ENCODE peak calls at places on chromosomes 7 and 10, in four cellular contexts. L is cardiac muscle cell, I is WERI-Rb-1, M is hepatocyte. X is an unnamed sample. For H3K27me3, the result is how much of the 10 kb centered on the place peaks cover.

GRCh38 chr7:56199639-56200038 is 83.4 kb upstream of the NUPR2 start:
- DNase-seq in L (no peak), I (no peak), M (no peak), X (no peak)

GRCh38 chr7:97179454-97180104 is 62.1 kb downstream of the SDHAF3 start:
- DNase-seq in L (peak), I (peak), M (peak), X (peak)

GRCh38 chr10:60426425-60426824 is 36.8 kb upstream of the ANK3 start:
- DNase-seq in L (peak), I (no peak), M (no peak), X (no peak)

GRCh38 chr10:112953075-112953501 is 3.0 kb downstream of the TCF7L2 start:
- DNase-seq in L (peak), I (no peak), M (peak), X (peak)

GRCh38 chr10:97499561-97500296 is 1.0 kb downstream of the UBTD1 start:
- DNase-seq in L (peak), I (no peak), M (no peak), X (no peak)

GRCh38 chr10:27143686-27144085 is 10.5 kb downstream of the YME1L1 start:
- DNase-seq in L (no peak), I (no peak), M (no peak), X (no peak)

GRCh38 chr7:119640326-119640725 is 632.6 kb upstream of the KCND2 start:
- DNase-seq in L (no peak), I (no peak), M (no peak), X (no peak)

GRCh38 chr10:74083304-74083703 is 67.3 kb downstream of the AP3M1 start:
- DNase-seq in L (no peak), I (no peak), M (no peak), X (no peak)

GRCh38 chr7:156474241-156474743 is 166.3 kb upstream of the RNF32 start:
- DNase-seq in L (no peak), I (no peak), M (peak), X (no peak)

GRCh38 chr10:78223088-78223487 is 189.4 kb downstream of the RPS24 start:
- DNase-seq in L (no peak), I (no peak), M (no peak), X (no peak)

GRCh38 chr10:78224602-78225001 is 190.9 kb downstream of the RPS24 start:
- DNase-seq in L (peak), I (no peak), M (no peak), X (no peak)

GRCh38 chr10:78222096-78222790 is 188.6 kb downstream of the RPS24 start:
- DNase-seq in L (no peak), I (no peak), M (no peak), X (no peak)

GRCh38 chr10:78229950-78230675 is 196.4 kb downstream of the RPS24 start:
- DNase-seq in L (no peak), I (no peak), M (no peak), X (no peak)

DNA sequence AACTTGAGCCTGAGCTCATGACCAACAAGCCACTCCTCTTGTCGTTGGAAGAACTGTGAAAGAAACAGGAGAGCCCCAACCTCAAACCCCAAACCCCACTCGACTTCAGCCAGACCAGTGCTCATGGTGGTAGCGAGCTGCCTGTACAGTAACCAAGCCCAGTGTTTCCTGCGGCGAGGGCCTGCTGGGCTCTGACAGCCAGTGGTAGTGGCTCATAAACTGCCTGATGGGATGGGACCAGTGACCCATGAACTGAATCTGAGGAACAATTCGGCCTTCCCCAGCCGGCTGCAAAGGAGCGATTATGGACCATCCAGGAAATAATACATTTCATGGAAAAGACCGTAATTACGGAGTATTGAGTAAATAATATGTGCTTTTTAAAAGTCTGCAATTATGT is 191.9 kb downstream of the RPS24 start:
- DNase-seq in L (no peak), I (no peak), M (no peak), X (no peak)
- H3K27me3 ChIP-seq in L (under half), I (under half), M (under half), X (under half)

GRCh38 chr10:59322131-59322530 is 40.2 kb downstream of the FAM13C start:
- DNase-seq in L (no peak), I (no peak), M (peak), X (no peak)
- H3K4me3 ChIP-seq in L (no peak), I (no peak), M (no peak), X (no peak)

DNA sequence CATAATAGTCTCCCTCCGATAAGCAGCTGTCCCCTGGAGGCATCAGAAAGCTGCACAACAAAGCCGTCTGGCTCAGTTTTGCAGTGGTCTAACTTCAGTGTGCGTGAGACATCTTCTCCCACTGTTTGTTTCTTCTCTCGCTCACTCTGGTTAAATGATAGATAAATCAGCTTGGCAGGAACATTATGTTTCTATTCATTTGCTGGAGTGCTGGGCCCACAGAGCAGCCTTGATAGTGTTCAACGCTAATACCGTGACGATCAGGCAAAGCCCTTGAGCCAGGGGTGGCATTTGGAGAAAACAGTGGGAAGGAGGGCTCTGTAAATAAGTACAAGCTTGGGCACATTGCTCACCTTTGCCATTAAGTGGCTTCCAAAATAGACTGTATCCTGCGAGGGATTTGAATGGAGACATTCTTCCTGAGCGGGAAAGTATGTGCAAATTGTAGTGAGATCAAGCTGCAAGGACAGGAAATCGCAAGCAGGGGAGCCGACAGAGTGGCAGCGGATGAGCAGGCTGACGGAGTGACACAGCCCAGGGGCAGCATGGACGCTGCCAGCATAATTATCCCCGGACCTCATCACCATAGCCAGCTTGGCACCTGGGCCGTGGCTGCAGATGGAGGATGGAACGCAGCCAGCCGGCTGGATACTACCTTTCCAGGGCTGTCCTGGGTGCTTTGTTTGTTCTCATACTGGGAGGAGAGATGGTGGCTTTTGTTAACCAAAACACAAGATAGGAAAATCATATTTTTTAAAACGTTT is 256.8 kb upstream of the FZD8 start:
- DNase-seq in L (no peak), I (peak), M (no peak), X (no peak)
- H3K27me3 ChIP-seq in L (under half), I (under half), M (under half), X (under half)

DNA sequence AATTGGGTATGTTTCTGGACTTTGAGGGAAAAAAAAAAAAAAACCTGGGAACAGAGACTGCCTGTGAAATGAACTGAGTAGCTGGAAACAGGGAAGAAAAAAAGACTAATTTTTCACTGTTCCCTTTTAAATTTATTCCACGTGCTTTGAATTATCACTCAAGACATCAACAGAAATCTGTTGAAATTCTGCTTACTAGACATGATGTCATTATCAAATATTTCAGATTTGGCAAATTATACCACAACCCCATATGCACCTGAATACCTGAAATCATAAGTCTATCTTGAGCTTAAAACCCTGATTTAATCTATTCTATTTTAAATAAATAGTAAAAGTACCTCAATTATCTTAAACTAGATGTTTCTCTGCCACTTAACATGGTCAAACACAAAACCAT is 5.0 kb upstream of the REEP3 start:
- DNase-seq in L (no peak), I (no peak), M (no peak), X (no peak)
- H3K4me3 ChIP-seq in L (no peak), I (no peak), M (no peak), X (no peak)

GRCh38 chr10:75083972-75084833 is 27.3 kb upstream of the SAMD8 start:
- DNase-seq in L (peak), I (no peak), M (no peak), X (peak)
- H3K27me3 ChIP-seq in L (half or more), I (under half), M (under half), X (under half)

GRCh38 chr10:101062231-101063161 is 707 bp downstream of the KAZALD1 start:
- DNase-seq in L (peak), I (no peak), M (peak), X (peak)
- H3K4me3 ChIP-seq in L (peak), I (no peak), M (peak), X (peak)

DNA sequence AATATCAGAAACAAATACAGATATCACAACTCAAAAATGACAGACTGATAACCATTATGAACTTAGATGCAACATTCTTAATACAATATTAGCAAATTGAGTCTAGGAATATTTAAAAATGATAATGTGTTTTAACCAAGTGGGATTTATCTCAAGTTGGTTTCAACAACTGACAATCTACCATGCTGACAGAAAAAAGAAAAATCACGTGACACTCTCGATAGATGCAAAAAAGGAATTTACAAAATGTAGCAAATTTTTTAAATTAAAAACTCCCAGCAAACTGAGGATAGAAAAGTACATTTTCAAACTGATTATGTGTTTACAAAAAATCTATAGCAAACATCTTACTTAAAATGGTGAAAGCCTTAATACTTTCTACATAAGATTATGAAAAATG is 177.4 kb downstream of the MALRD1 start:
- DNase-seq in L (no peak), I (no peak), M (no peak), X (no peak)
- H3K27me3 ChIP-seq in L (under half), I (under half), M (under half), X (under half)

GRCh38 chr10:103395754-103396066 is 565 bp downstream of the ATP5MK start:
- DNase-seq in L (peak), I (no peak), M (peak), X (no peak)

GRCh38 chr10:103396067-103396788 is at the start of the genes ATP5MK and PDCD11:
- DNase-seq in L (peak), I (peak), M (peak), X (peak)

GRCh38 chr10:103394180-103394579 is 2.1 kb downstream of the ATP5MK start:
- DNase-seq in L (peak), I (no peak), M (no peak), X (no peak)

GRCh38 chr10:103397191-103397825 is 882 bp downstream of the PDCD11 start:
- DNase-seq in L (peak), I (no peak), M (no peak), X (no peak)

GRCh38 chr10:103396789-103397087 is 312 bp downstream of the PDCD11 start:
- DNase-seq in L (no peak), I (no peak), M (no peak), X (no peak)
- H3K4me3 ChIP-seq in L (peak), I (peak), M (peak), X (peak)

DNA sequence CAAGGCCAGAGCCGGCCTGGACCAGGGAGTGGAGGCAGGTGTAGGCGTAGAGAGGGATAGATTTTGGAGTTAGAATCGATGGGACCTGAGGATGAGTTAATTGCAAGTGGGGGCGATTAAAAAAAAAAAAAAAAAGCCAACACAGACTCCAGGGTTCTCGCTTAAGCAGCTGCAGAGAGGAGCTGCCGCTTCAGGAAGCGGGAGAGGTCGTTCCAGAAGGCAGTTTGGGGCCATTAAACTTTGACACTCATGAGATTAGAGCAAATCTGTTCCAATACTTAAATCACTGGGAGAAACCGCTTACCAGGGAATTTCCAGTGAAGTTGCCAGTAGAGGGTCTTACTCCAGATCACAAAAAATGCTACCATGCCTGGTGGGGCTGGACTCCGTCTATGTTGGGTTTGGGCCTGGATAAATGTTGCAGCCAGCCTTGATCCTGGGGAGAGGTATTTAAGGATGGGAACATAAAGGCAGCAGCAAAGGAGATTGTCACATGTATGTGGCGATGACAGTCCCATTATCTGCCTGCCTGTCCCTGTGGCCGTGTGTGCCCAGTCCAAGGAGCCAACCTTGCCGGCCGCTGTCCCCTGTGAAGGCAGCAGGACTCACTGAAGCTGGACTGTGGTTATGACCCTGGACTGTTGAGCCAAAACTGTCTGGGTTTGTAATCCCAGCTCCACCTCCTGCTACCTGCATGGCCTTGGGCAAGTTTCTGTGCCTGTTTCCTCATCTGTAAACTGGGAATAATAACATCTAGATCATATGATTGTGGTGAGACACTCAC is 23.9 kb upstream of the GRID1 start:
- DNase-seq in L (no peak), I (no peak), M (no peak), X (no peak)
- H3K27me3 ChIP-seq in L (under half), I (under half), M (under half), X (under half)

X was measured in H7.